ENCODE peak calls at places on chromosomes 7 and 10, in seven cellular contexts. One of them, this sample, is unnamed.

GRCh38 chr10:49594594-49594993 is 15.5 kb upstream of the SLC18A3 start:
- DNase-seq in NCI-H1092: peak
- DNase-seq in HFFc6: peak
- DNase-seq in GM10248: peak
- DNase-seq in HuH-7.5: no peak
- DNase-seq in EL: peak
- DNase-seq in HuH-7: peak
- DNase-seq in this sample: no peak

GRCh38 chr7:157954901-157955300 is 618.1 kb downstream of the DNAJB6 start:
- DNase-seq in HuH-7.5: no peak
- DNase-seq in HFFc6: no peak
- DNase-seq in NCI-H1092: no peak
- DNase-seq in HuH-7: no peak
- DNase-seq in EL: no peak
- DNase-seq in GM10248: no peak
- DNase-seq in this sample: no peak

GRCh38 chr7:118305686-118306085 is 81.2 kb downstream of the ANKRD7 start:
- DNase-seq in NCI-H1092: no peak
- DNase-seq in GM10248: no peak
- DNase-seq in HuH-7.5: no peak
- DNase-seq in HuH-7: no peak
- DNase-seq in HFFc6: no peak
- DNase-seq in EL: no peak
- DNase-seq in this sample: no peak

GRCh38 chr7:13042605-13043236 is 355.3 kb downstream of the ARL4A start:
- DNase-seq in GM10248: no peak
- DNase-seq in EL: peak
- DNase-seq in HuH-7: no peak
- DNase-seq in NCI-H1092: no peak
- DNase-seq in HFFc6: peak
- DNase-seq in HuH-7.5: no peak
- DNase-seq in this sample: no peak

GRCh38 chr10:116974442-116975005 is 30.5 kb downstream of the SHTN1 start:
- DNase-seq in EL: peak
- DNase-seq in HuH-7.5: no peak
- DNase-seq in HFFc6: peak
- DNase-seq in HuH-7: no peak
- DNase-seq in NCI-H1092: peak
- DNase-seq in GM10248: no peak
- DNase-seq in this sample: no peak

GRCh38 chr7:22697897-22698645 is 28.9 kb upstream of the IL6 start:
- DNase-seq in HuH-7: no peak
- DNase-seq in HFFc6: no peak
- DNase-seq in EL: no peak
- DNase-seq in NCI-H1092: no peak
- DNase-seq in GM10248: peak
- DNase-seq in HuH-7.5: no peak
- DNase-seq in this sample: no peak

GRCh38 chr7:120272896-120273475 is at the start of gene KCND2:
- DNase-seq in HuH-7.5: peak
- DNase-seq in HFFc6: no peak
- DNase-seq in EL: no peak
- DNase-seq in HuH-7: peak
- DNase-seq in NCI-H1092: peak
- DNase-seq in GM10248: peak
- DNase-seq in this sample: no peak

GRCh38 chr7:41994746-41995110 is 242.3 kb downstream of the GLI3 start:
- DNase-seq in NCI-H1092: no peak
- DNase-seq in HuH-7.5: no peak
- DNase-seq in HuH-7: no peak
- DNase-seq in HFFc6: no peak
- DNase-seq in EL: no peak
- DNase-seq in GM10248: no peak
- DNase-seq in this sample: no peak

GRCh38 chr7:116161733-116162132 is 48.6 kb upstream of the TES start:
- DNase-seq in HuH-7: no peak
- DNase-seq in NCI-H1092: no peak
- DNase-seq in HuH-7.5: no peak
- DNase-seq in EL: no peak
- DNase-seq in GM10248: no peak
- DNase-seq in HFFc6: no peak
- DNase-seq in this sample: no peak

GRCh38 chr10:75972494-75973276 is 541.3 kb downstream of the LRMDA start:
- DNase-seq in EL: peak
- DNase-seq in HuH-7: no peak
- DNase-seq in HFFc6: peak
- DNase-seq in GM10248: no peak
- DNase-seq in HuH-7.5: no peak
- DNase-seq in NCI-H1092: no peak
- DNase-seq in this sample: no peak

GRCh38 chr10:124653811-124654651 is 90.1 kb downstream of the FAM53B start:
- DNase-seq in HuH-7.5: no peak
- DNase-seq in NCI-H1092: peak
- DNase-seq in HuH-7: no peak
- DNase-seq in HFFc6: no peak
- DNase-seq in EL: no peak
- DNase-seq in GM10248: no peak
- DNase-seq in this sample: no peak

GRCh38 chr10:80506189-80506575 is 31.5 kb upstream of the SH2D4B start:
- DNase-seq in HuH-7: no peak
- DNase-seq in NCI-H1092: no peak
- DNase-seq in EL: peak
- DNase-seq in HFFc6: peak
- DNase-seq in HuH-7.5: no peak
- DNase-seq in GM10248: no peak
- DNase-seq in this sample: no peak

GRCh38 chr10:35942052-35942451 is 300.0 kb upstream of the FZD8 start:
- DNase-seq in NCI-H1092: no peak
- DNase-seq in HuH-7: no peak
- DNase-seq in HuH-7.5: no peak
- DNase-seq in HFFc6: no peak
- DNase-seq in EL: no peak
- DNase-seq in GM10248: no peak
- DNase-seq in this sample: no peak

GRCh38 chr10:55233090-55233489 is 432.1 kb upstream of the PCDH15 start:
- DNase-seq in HuH-7: no peak
- DNase-seq in HFFc6: no peak
- DNase-seq in GM10248: no peak
- DNase-seq in NCI-H1092: no peak
- DNase-seq in HuH-7.5: no peak
- DNase-seq in EL: no peak
- DNase-seq in this sample: no peak

GRCh38 chr10:124428207-124428777 is 9.6 kb upstream of the OAT start:
- DNase-seq in EL: no peak
- DNase-seq in HFFc6: no peak
- DNase-seq in HuH-7.5: no peak
- DNase-seq in HuH-7: no peak
- DNase-seq in NCI-H1092: no peak
- DNase-seq in GM10248: no peak
- DNase-seq in this sample: no peak

GRCh38 chr10:7795605-7796004 is 7.6 kb downstream of the ATP5F1C start:
- DNase-seq in HuH-7: peak
- DNase-seq in HuH-7.5: no peak
- DNase-seq in EL: no peak
- DNase-seq in HFFc6: no peak
- DNase-seq in GM10248: no peak
- DNase-seq in NCI-H1092: no peak
- DNase-seq in this sample: no peak

GRCh38 chr10:114010316-114010715 is 33.4 kb upstream of the ADRB1 start:
- DNase-seq in HFFc6: peak
- DNase-seq in GM10248: no peak
- DNase-seq in HuH-7.5: no peak
- DNase-seq in HuH-7: no peak
- DNase-seq in NCI-H1092: no peak
- DNase-seq in EL: no peak
- DNase-seq in this sample: no peak

GRCh38 chr7:111833461-111833860 is 271.2 kb upstream of the IMMP2L start:
- DNase-seq in HuH-7: no peak
- DNase-seq in HuH-7.5: no peak
- DNase-seq in EL: peak
- DNase-seq in HFFc6: no peak
- DNase-seq in NCI-H1092: no peak
- DNase-seq in GM10248: no peak
- DNase-seq in this sample: no peak

GRCh38 chr10:37839243-37839642 is 18.2 kb downstream of the ZNF248 start:
- DNase-seq in HuH-7.5: no peak
- DNase-seq in EL: no peak
- DNase-seq in NCI-H1092: no peak
- DNase-seq in HuH-7: no peak
- DNase-seq in HFFc6: no peak
- DNase-seq in GM10248: no peak
- DNase-seq in this sample: no peak

GRCh38 chr7:135575296-135575695 is 17.6 kb downstream of the NUP205 start:
- DNase-seq in HFFc6: no peak
- DNase-seq in EL: no peak
- DNase-seq in HuH-7.5: no peak
- DNase-seq in NCI-H1092: no peak
- DNase-seq in HuH-7: no peak
- DNase-seq in GM10248: no peak
- DNase-seq in this sample: no peak

This sample was measured in stimulated activated CD4-positive, alpha-beta T cell treated with anti-CD3 and anti-CD28 coated beads, Interleukin-12 subunit alpha, Interleukin-12 subunit beta, amount 100 ng/mL, for 4 hours.